ENCODE peak calls at places on chromosomes 12 and 14, in six cellular contexts. R is gastrocnemius medialis, P is AG10803, X is fibroblast of lung, M is body of pancreas, I is right atrium auricular region. V is an unnamed sample.

GRCh38 chr12:1838223-1838993 is 18.0 kb downstream of the LRTM2 start:
- DNase-seq in R (no peak), P (no peak), X (peak), M (no peak), I (no peak), V (no peak)

GRCh38 chr14:95258754-95259593 is 60.7 kb downstream of the CLMN start:
- DNase-seq in R (no peak), P (no peak), X (no peak), M (no peak), I (no peak), V (no peak)

GRCh38 chr14:49879683-49880204 is 13.1 kb upstream of the ARF6 start:
- DNase-seq in R (no peak), P (peak), X (peak), M (peak), I (no peak), V (peak)

GRCh38 chr12:108120863-108121165 is 8.3 kb upstream of the WSCD2 start:
- DNase-seq in R (no peak), P (no peak), X (no peak), M (no peak), I (no peak), V (no peak)

GRCh38 chr12:72432037-72432604 is 160.0 kb downstream of the TRHDE start:
- DNase-seq in R (no peak), P (no peak), X (no peak), M (peak), I (no peak), V (no peak)

GRCh38 chr12:68175566-68176033 is 16.1 kb upstream of the IFNG start:
- DNase-seq in R (no peak), P (no peak), X (no peak), M (no peak), I (no peak), V (no peak)

GRCh38 chr12:108914031-108914630 is 34.2 kb downstream of the DAO start:
- DNase-seq in R (no peak), P (peak), X (peak), M (no peak), I (peak), V (peak)

GRCh38 chr12:96034631-96035282 is 630 bp downstream of the LTA4H start:
- DNase-seq in R (no peak), P (peak), X (peak), M (peak), I (no peak), V (peak)

GRCh38 chr12:50019524-50019923 is 5.8 kb downstream of the RACGAP1 start:
- DNase-seq in R (no peak), P (no peak), X (no peak), M (no peak), I (no peak), V (no peak)

GRCh38 chr14:33958616-33959226 is 7.8 kb upstream of the EGLN3 start:
- DNase-seq in R (no peak), P (no peak), X (no peak), M (no peak), I (no peak), V (no peak)

GRCh38 chr14:24481622-24482324 is 26.3 kb downstream of the CMA1 start:
- DNase-seq in R (no peak), P (peak), X (no peak), M (no peak), I (no peak), V (peak)

GRCh38 chr12:124673881-124674617 is 106.6 kb upstream of the NCOR2 start:
- DNase-seq in R (no peak), P (no peak), X (peak), M (no peak), I (no peak), V (no peak)

GRCh38 chr14:89255852-89256251 is 161.2 kb downstream of the FOXN3 start:
- DNase-seq in R (peak), P (no peak), X (no peak), M (no peak), I (no peak), V (no peak)

GRCh38 chr12:28017126-28017872 is 44.8 kb upstream of the PTHLH start:
- DNase-seq in R (no peak), P (no peak), X (no peak), M (no peak), I (no peak), V (no peak)

GRCh38 chr14:99320105-99320572 is 48.1 kb upstream of the BCL11B start:
- DNase-seq in R (no peak), P (peak), X (peak), M (peak), I (no peak), V (peak)

GRCh38 chr14:53932966-53933365 is 23.7 kb downstream of the BMP4 start:
- DNase-seq in R (no peak), P (no peak), X (no peak), M (no peak), I (no peak), V (no peak)

GRCh38 chr12:104215638-104216297 is at the start of gene TXNRD1:
- DNase-seq in R (peak), P (peak), X (peak), M (peak), I (peak), V (no peak)

GRCh38 chr14:76698631-76699030 is 62.6 kb upstream of the VASH1 start:
- DNase-seq in R (no peak), P (no peak), X (no peak), M (no peak), I (no peak), V (no peak)

GRCh38 chr14:104968153-104968527 is 10.0 kb downstream of the AHNAK2 start:
- DNase-seq in R (no peak), P (peak), X (peak), M (peak), I (peak), V (peak)

GRCh38 chr12:69348162-69348938 is at the start of gene LYZ:
- DNase-seq in R (peak), P (no peak), X (no peak), M (no peak), I (no peak), V (no peak)

GRCh38 chr14:23249810-23250209 is 12.1 kb downstream of the RNF212B start:
- DNase-seq in R (no peak), P (no peak), X (no peak), M (no peak), I (no peak), V (no peak)

GRCh38 chr12:53173085-53173715 is 7.3 kb upstream of the ZNF740 start:
- DNase-seq in R (no peak), P (peak), X (peak), M (no peak), I (no peak), V (no peak)

GRCh38 chr14:31700282-31701074 is 139.3 kb downstream of the NUBPL start:
- DNase-seq in R (no peak), P (no peak), X (no peak), M (no peak), I (no peak), V (no peak)

DNA sequence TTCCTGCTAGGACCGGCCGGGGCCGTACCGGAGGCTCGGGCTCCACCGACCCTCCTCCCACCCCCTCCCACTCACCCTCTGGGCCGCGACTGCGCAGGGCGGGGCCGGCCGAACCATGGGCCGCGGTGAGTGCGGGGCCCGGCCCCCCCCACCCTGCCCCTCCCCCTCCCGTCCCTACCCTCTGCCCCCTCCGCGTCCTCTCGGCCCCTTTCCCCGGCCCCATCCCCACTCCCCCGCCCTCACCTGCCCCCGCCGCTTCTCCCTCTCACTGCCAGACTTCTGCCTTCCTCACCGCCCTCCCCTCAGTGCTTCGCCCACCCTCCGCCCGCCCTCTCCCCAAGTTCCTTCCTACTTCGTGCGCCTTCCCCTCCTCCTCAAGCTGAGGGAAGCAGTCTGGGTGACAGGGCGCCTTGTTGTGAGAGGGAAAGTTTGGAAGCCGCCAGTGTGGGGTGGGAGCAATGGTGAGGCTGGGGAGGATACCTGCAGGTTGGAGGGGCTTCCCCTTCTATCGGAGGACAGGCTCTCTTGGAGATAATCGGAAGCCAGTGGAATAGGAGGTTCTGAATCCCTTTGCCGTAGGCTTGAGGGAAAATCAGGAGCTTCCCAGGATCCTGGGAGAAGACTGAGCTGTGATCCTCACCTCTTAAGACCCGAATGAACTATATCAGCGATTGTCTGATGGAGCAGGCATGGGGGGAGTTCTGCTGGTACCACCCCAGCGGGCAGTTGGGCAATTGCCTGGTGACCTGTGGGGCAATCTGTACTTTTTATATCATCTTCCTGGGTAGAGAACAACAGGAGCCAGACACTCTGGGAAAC is 472 bp downstream of the MBD6 start:
- DNase-seq in R (peak), P (peak), X (peak), M (peak), I (no peak), V (peak)
- TF ChIP-seq CTCF in R (no peak), P (no peak), X (no peak), M (peak), I (no peak), V (no peak)

GRCh38 chr12:115891551-115891950 is 385.9 kb downstream of the MED13L start:
- DNase-seq in R (no peak), P (no peak), X (no peak), M (no peak), I (no peak), V (no peak)

GRCh38 chr12:115897718-115898117 is 379.8 kb downstream of the MED13L start:
- DNase-seq in R (no peak), P (peak), X (peak), M (no peak), I (no peak), V (no peak)

GRCh38 chr12:115898670-115899069 is 378.8 kb downstream of the MED13L start:
- DNase-seq in R (no peak), P (peak), X (no peak), M (no peak), I (no peak), V (no peak)

DNA sequence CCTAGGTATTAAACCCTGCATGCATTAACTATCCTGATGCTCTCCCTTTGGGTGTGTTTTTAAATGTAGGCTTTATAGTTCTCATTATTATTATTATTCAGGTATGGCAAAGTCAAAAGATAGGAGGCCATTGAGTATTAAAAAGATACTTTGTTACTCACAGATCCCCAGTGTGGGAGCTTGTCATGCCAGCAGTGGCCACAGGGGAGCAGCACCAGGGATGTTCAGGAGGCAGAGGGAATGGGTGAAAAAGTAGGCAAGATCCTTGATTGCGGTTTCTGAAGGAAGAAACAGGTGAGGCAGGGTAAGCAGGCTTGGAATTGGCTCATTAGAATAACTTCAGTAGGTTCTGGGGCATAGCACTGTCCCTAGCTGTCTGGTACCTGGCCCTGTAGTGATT is 382.2 kb downstream of the MED13L start:
- DNase-seq in R (no peak), P (no peak), X (no peak), M (no peak), I (no peak), V (peak)
- TF ChIP-seq CTCF in R (no peak), P (peak), X (no peak), M (no peak), I (no peak), V (peak)

GRCh38 chr12:6644903-6645302 is 2.3 kb downstream of the ACRBP start:
- DNase-seq in R (no peak), P (no peak), X (no peak), M (no peak), I (no peak), V (no peak)
- TF ChIP-seq CTCF in R (no peak), P (peak), X (no peak), M (no peak), I (no peak), V (no peak)

DNA sequence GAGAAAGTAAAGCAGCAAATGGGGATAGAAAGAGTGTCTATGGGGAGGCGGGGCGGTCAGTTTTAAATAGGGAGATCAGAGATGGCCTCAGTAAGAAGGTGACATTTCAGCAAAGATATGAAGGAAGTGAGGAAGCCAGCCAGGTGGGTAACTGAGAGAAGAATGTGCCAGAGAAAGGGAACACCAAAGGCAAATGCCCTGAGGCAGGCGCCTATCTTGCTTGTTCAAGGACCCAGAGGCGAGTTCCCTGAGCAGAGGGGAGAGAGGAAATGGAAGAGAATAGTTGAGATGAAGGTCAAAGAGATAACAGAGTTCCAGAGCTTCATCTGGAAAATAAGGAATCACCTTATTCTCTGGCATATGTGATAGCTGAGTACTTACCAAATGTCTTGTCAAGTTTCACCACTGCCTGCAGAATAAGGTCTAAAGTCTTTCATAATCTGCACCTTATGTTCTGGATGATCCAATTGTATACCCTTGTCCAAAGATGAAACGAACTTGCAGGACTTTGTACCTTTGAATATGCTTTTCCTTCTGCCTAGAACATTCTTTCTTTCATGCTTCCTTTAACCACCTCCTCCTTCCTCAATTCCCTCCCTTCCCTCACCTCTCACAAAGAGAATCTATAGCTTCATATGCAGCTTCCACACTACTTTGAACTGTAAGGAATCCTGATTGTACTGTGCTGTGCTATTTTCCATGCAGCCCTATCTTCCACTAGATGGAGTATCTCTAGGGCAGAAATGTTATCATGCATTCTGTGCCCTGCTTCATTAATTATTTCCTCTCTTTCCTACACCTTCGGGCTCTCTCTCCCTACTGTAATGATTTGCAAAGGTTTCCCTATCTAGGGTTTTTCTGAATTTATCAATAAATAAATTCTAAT is 38.5 kb downstream of the GNPTAB start:
- DNase-seq in R (no peak), P (no peak), X (no peak), M (no peak), I (no peak), V (peak)
- TF ChIP-seq CTCF in R (peak), P (peak), X (peak), M (peak), I (peak), V (no peak)

DNA sequence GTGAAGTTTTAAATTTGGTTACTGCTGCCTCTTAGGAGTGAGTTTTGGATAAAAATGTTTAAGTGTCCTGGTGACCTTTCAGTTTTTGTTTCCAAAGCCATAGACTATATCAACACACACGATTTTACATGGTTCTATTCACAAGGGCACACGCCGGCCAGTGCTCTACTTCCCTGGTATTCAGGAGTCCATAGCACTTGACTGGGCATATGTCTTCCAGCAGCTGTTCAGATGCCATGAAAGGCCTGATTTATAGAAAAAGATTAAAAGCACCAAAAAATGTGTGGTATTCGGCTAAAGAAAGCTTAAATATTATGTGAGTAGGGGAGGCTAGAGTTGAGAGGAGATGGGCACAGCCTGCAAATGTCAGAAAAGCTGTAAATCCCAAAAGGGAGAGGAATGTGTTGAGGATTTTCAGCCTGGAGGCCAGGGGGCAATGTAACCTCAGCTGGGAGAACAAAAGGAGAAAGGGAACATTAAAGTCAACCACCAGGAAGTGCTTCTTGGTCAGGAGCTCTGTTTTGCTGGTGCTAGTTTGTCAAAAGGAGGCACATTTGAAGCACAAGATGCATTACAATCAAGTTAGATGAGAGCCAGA is 478.4 kb downstream of the RAD51B start:
- DNase-seq in R (no peak), P (peak), X (peak), M (no peak), I (no peak), V (peak)
- TF ChIP-seq CTCF in R (no peak), P (peak), X (peak), M (peak), I (no peak), V (no peak)

DNA sequence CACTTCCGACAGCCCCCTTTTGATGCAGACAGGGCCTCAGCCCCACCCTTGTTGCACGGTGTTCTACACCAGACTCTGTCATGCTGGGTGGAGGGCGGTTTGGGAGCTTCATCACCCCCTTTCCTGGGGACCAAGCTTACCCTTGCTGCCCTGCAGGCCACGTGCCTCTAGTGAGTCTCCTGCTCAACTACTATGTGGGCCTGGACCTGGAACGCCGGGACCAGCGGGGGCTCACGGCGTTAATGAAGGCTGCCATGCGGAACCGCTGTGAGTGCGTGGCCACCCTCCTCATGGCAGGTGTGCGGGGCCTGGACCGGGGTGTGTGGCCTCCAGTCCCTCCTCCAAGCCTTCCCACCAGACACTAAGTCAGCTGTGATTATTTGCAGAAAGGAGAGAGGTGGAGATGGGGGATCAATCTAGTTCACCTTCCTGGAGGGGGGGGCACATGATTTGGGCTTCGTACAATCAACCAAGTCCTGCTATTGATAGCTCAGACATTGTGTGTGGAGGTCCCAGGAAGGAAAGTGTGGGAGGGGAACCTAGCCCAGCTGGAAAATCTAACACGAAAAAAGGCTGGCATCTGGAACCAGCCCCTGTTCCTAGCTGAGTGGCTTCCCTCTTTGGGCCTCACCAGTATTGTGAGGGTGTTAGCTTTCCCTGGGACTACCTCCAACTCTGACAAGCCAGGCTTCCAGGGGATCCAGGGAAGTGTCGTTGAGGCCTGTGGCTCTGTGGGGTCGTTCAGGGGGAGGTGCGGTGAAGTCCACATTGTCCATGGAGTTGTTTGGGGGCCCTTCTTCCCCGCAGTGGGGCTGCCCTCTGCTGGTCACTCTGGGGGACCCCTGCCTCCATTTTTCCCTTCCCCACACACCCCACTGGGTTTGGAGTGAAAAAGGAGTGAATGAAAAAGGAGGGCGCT is 1.6 kb downstream of the ANKRD33 start:
- DNase-seq in R (no peak), P (no peak), X (no peak), M (no peak), I (no peak), V (no peak)
- TF ChIP-seq CTCF in R (no peak), P (peak), X (peak), M (no peak), I (no peak), V (no peak)

GRCh38 chr14:103539056-103539825 is 10.2 kb downstream of the TRMT61A start:
- DNase-seq in R (no peak), P (no peak), X (no peak), M (no peak), I (no peak), V (no peak)
- TF ChIP-seq CTCF in R (no peak), P (no peak), X (no peak), M (no peak), I (no peak), V (no peak)

GRCh38 chr14:20662968-20663731 is 21.2 kb upstream of the RNASE4 start:
- DNase-seq in R (peak), P (peak), X (peak), M (peak), I (peak), V (peak)
- TF ChIP-seq CTCF in R (peak), P (peak), X (peak), M (peak), I (peak), V (peak)